ENCODE peak calls at places on chromosomes 13 and 19, in nine cellular contexts. U, Y, K, D, N, R, W, O and S are unnamed samples.

GRCh38 chr13:51825681-51826254 is 19.2 kb downstream of the TMEM272 start:
- DNase-seq in K (no peak), N (no peak), U (no peak), O (no peak), R (no peak), D (no peak), W (no peak), Y (no peak), S (no peak)

GRCh38 chr13:42001580-42001979 is 40.7 kb upstream of the VWA8 start:
- DNase-seq in U (no peak), K (peak; percentile 37), D (no peak), R (no peak), Y (peak; percentile 78), O (no peak), N (no peak), W (no peak), S (no peak)

GRCh38 chr13:42728507-42729180 is 52.7 kb upstream of the FAM216B start:
- DNase-seq in D (no peak), R (no peak), K (no peak), Y (no peak), O (no peak), U (no peak), W (no peak), N (no peak), S (no peak)

GRCh38 chr19:29645911-29646310 is 19.4 kb upstream of the PLEKHF1 start:
- DNase-seq in U (no peak), R (peak; percentile 80), N (peak; percentile 63), W (no peak), K (peak; percentile 78), D (no peak), O (no peak), Y (peak; percentile 57), S (no peak)

GRCh38 chr19:44890366-44891015 is 563 bp upstream of the TOMM40 start:
- DNase-seq in D (peak; percentile 100), O (peak; percentile 96), W (peak; percentile 100), R (no peak), Y (peak; percentile 100), K (peak; percentile 100), U (no peak), N (peak; percentile 100), S (peak; percentile 100)

GRCh38 chr13:43196171-43196611 is 172.8 kb downstream of the DNAJC15 start:
- DNase-seq in D (no peak), W (no peak), Y (no peak), U (no peak), R (no peak), N (no peak), O (no peak), K (peak; percentile 5), S (no peak)

GRCh38 chr19:47232422-47233211 is 1.6 kb upstream of the BBC3 start:
- DNase-seq in N (no peak), D (no peak), R (no peak), U (no peak), W (no peak), O (no peak), Y (peak; percentile 88), K (peak; percentile 80), S (no peak)

GRCh38 chr19:46416077-46416709 is 2.8 kb upstream of the CCDC8 start:
- DNase-seq in R (peak; percentile 94), Y (peak; percentile 87), W (no peak), O (peak; percentile 92), U (no peak), D (peak; percentile 70), N (no peak), K (peak; percentile 88), S (no peak)

GRCh38 chr19:57747472-57747807 is 825 bp downstream of the ZNF776 start:
- DNase-seq in U (no peak), N (no peak), K (no peak), Y (no peak), R (no peak), O (no peak), D (no peak), W (no peak), S (no peak)

GRCh38 chr19:10431943-10432735 is 11.8 kb downstream of the PDE4A start:
- DNase-seq in D (peak; percentile 56), W (peak; percentile 44), O (no peak), R (peak; percentile 90), N (no peak), K (peak; percentile 56), U (peak; percentile 41), Y (peak; percentile 55), S (no peak)

GRCh38 chr19:15401397-15401710 is 17.4 kb downstream of the AKAP8L start:
- DNase-seq in K (no peak), O (no peak), D (no peak), Y (no peak), W (no peak), R (peak; percentile 69), N (no peak), U (no peak), S (no peak)

GRCh38 chr19:12757544-12758274 is 6.1 kb downstream of the BEST2 start:
- DNase-seq in K (peak; percentile 72), D (peak; percentile 62), O (peak; percentile 88), R (peak; percentile 93), N (peak; percentile 64), Y (peak; percentile 77), U (peak; percentile 30), W (peak; percentile 58), S (peak; percentile 82)

GRCh38 chr19:10333758-10334339 is 520 bp upstream of the RAVER1 start:
- DNase-seq in O (no peak), Y (peak; percentile 15), D (no peak), W (no peak), N (no peak), U (no peak), K (peak; percentile 39), R (no peak), S (no peak)

GRCh38 chr19:5719274-5719960 is 529 bp downstream of the LONP1 start:
- DNase-seq in U (no peak), K (peak; percentile 20), W (no peak), O (no peak), N (no peak), R (no peak), Y (peak; percentile 39), D (no peak), S (no peak)

GRCh38 chr13:107864543-107865460 is 350.5 kb downstream of the LIG4 start:
- DNase-seq in D (peak; percentile 68), O (no peak), Y (no peak), N (peak; percentile 63), W (no peak), K (peak; percentile 51), U (no peak), R (no peak), S (no peak)

GRCh38 chr19:5090780-5091575 is 122.1 kb downstream of the KDM4B start:
- DNase-seq in O (no peak), D (no peak), R (no peak), K (peak; percentile 19), Y (no peak), N (no peak), W (no peak), U (no peak), S (no peak)

GRCh38 chr19:54660967-54661366 is 1.8 kb upstream of the LILRB4 start:
- DNase-seq in D (no peak), N (peak; percentile 50), R (no peak), Y (no peak), W (no peak), K (no peak), U (no peak), O (no peak), S (no peak)

GRCh38 chr13:19862511-19863313 is 737 bp downstream of the ZMYM5 start:
- DNase-seq in Y (peak; percentile 44), U (peak; percentile 10), W (peak; percentile 18), R (no peak), N (peak; percentile 21), K (peak; percentile 19), O (peak; percentile 8), D (peak; percentile 17), S (peak; percentile 68)

GRCh38 chr19:48444129-48444932 is 1.5 kb upstream of the GRWD1 start:
- DNase-seq in U (no peak), N (no peak), D (no peak), O (no peak), W (no peak), Y (no peak), K (no peak), R (no peak), S (no peak)

GRCh38 chr19:37953125-37953524 is 46.1 kb downstream of the SIPA1L3 start:
- DNase-seq in O (no peak), R (no peak), N (no peak), K (no peak), W (no peak), D (no peak), Y (no peak), U (no peak), S (peak; percentile 3)

GRCh38 chr13:110361365-110361911 is 54.4 kb downstream of the COL4A2 start:
- DNase-seq in W (no peak), U (no peak), Y (no peak), O (no peak), K (no peak), D (peak; percentile 62), R (peak; percentile 96), N (no peak), S (peak; percentile 54)

GRCh38 chr19:34733266-34733825 is 697 bp upstream of the ZNF181 start:
- DNase-seq in O (peak; percentile 32), W (no peak), R (peak; percentile 85), D (no peak), Y (no peak), U (no peak), N (peak; percentile 85), K (no peak), S (peak; percentile 88)

GRCh38 chr19:11807099-11807380 is 7.0 kb upstream of the ZNF440 start:
- DNase-seq in W (no peak), R (no peak), O (no peak), U (no peak), Y (no peak), K (no peak), N (no peak), D (no peak), S (no peak)

GRCh38 chr13:107210216-107211010 is 642.5 kb upstream of the ARGLU1 start:
- DNase-seq in R (no peak), D (no peak), O (no peak), K (no peak), Y (no peak), N (no peak), W (no peak), U (no peak), S (no peak)

GRCh38 chr13:46607768-46608553 is 55.0 kb downstream of the LRCH1 start:
- DNase-seq in D (peak; percentile 76), K (no peak), U (no peak), Y (no peak), O (no peak), N (no peak), W (no peak), R (no peak), S (no peak)

GRCh38 chr19:19211499-19212432 is at the start of gene NCAN:
- DNase-seq in U (no peak), R (no peak), D (no peak), Y (no peak), O (peak; percentile 70), N (no peak), K (no peak), W (no peak), S (no peak)

GRCh38 chr13:53124568-53125094 is 96.0 kb downstream of the OLFM4 start:
- DNase-seq in R (no peak), W (no peak), K (no peak), D (no peak), O (no peak), N (no peak), U (no peak), Y (no peak), S (no peak)

GRCh38 chr19:16496613-16496983 is 404 bp downstream of the C19orf44 start:
- DNase-seq in U (no peak), K (peak; percentile 62), R (peak; percentile 89), O (no peak), Y (peak; percentile 71), N (no peak), W (no peak), D (peak; percentile 22), S (no peak)

GRCh38 chr19:23957660-23958281 is 43.1 kb downstream of the ZNF726 start:
- DNase-seq in U (no peak), R (no peak), N (no peak), Y (peak; percentile 78), O (no peak), K (peak; percentile 68), D (no peak), W (no peak), S (no peak)

GRCh38 chr13:104114111-104114510 is 1047.9 kb upstream of the SLC10A2 start:
- DNase-seq in N (no peak), K (no peak), Y (no peak), W (no peak), O (no peak), D (no peak), U (no peak), R (no peak), S (no peak)

GRCh38 chr13:50149932-50150331 is 134.7 kb downstream of the KCNRG start:
- DNase-seq in W (no peak), K (no peak), N (no peak), U (no peak), R (no peak), D (peak; percentile 75), Y (no peak), O (no peak), S (no peak)